ENCODE peak calls at places on chromosome 14, in seven cellular contexts. S is stomach; R is lower lobe of right lung; A is mammary epithelial cell; B is CD4-positive, alpha-beta memory T cell; O is left lung; E is psoas muscle. T is an unnamed sample. For H3K4me1, the result is how much of the 10 kb centered on the place peaks cover.

GRCh38 chr14:101072945-101073597 is 169.5 kb upstream of the RTL1 start:
- DNase-seq in S (peak), O (peak), A (peak), R (no peak), B (no peak), E (no peak), T (peak)

GRCh38 chr14:54709444-54709843 is 142.5 kb downstream of the SAMD4A start:
- DNase-seq in A (no peak), R (no peak), S (no peak), E (no peak), O (no peak), B (no peak), T (no peak)

GRCh38 chr14:104559769-104560585 is 19.6 kb upstream of the C14orf180 start:
- DNase-seq in R (no peak), A (no peak), O (peak), S (no peak), E (peak), B (no peak), T (no peak)

GRCh38 chr14:30283822-30284446 is 275.0 kb upstream of the G2E3 start:
- DNase-seq in E (no peak), A (peak), O (no peak), B (no peak), R (no peak), S (no peak), T (peak)

GRCh38 chr14:20332946-20333782 is at the start of gene CCNB1IP1:
- DNase-seq in A (peak), B (peak), R (no peak), E (peak), O (no peak), S (peak), T (peak)

GRCh38 chr14:103155013-103155412 is 31.8 kb downstream of the TNFAIP2 start:
- DNase-seq in B (no peak), O (peak), E (peak), A (peak), S (peak), R (peak), T (peak)

GRCh38 chr14:44657688-44658388 is 150.8 kb upstream of the FSCB start:
- DNase-seq in R (no peak), S (no peak), E (no peak), O (no peak), A (peak), B (no peak), T (no peak)

GRCh38 chr14:61188196-61188595 is 92.9 kb downstream of the TMEM30B start:
- DNase-seq in S (no peak), E (peak), A (no peak), B (no peak), R (peak), O (peak), T (peak)

GRCh38 chr14:100582496-100583165 is 4.6 kb downstream of the BEGAIN start:
- DNase-seq in R (peak), S (no peak), A (no peak), B (no peak), E (peak), O (peak), T (no peak)

GRCh38 chr14:58832010-58832409 is 194.2 kb downstream of the DACT1 start:
- DNase-seq in S (no peak), B (no peak), A (peak), R (no peak), O (no peak), E (no peak), T (no peak)

GRCh38 chr14:24816011-24816928 is 182.3 kb upstream of the GZMB start:
- DNase-seq in S (peak), B (no peak), R (no peak), O (no peak), A (peak), E (no peak), T (peak)

GRCh38 chr14:39680777-39681176 is 248.5 kb upstream of the FBXO33 start:
- DNase-seq in R (no peak), B (no peak), A (no peak), O (no peak), S (no peak), E (no peak), T (no peak)

GRCh38 chr14:30553311-30553989 is 5.5 kb upstream of the G2E3 start:
- DNase-seq in S (no peak), A (peak), B (no peak), E (no peak), O (no peak), R (no peak), T (no peak)

GRCh38 chr14:77989441-77989891 is 180.7 kb upstream of the NRXN3 start:
- DNase-seq in S (no peak), O (no peak), B (no peak), A (no peak), R (no peak), E (no peak), T (no peak)

GRCh38 chr14:65500075-65500474 is 87.5 kb downstream of the FUT8 start:
- DNase-seq in R (no peak), O (no peak), S (no peak), B (no peak), A (no peak), E (no peak), T (no peak)

GRCh38 chr14:77322951-77323350 is 2.1 kb downstream of the GSTZ1 start:
- DNase-seq in A (no peak), O (no peak), B (no peak), E (no peak), S (no peak), R (no peak), T (no peak)

GRCh38 chr14:61654026-61654425 is 41.3 kb upstream of the HIF1A start:
- DNase-seq in S (no peak), R (no peak), A (no peak), E (no peak), O (no peak), B (no peak), T (no peak)

GRCh38 chr14:35385042-35385839 is 19.3 kb downstream of the NFKBIA start:
- DNase-seq in S (peak), R (no peak), O (no peak), B (no peak), E (peak), A (peak), T (peak)

GRCh38 chr14:56905282-56905681 is 95.0 kb upstream of the OTX2 start:
- DNase-seq in E (no peak), B (no peak), R (no peak), O (no peak), A (no peak), S (no peak), T (no peak)

GRCh38 chr14:92589213-92589852 is 75.8 kb downstream of the RIN3 start:
- DNase-seq in B (no peak), S (no peak), A (no peak), R (no peak), O (no peak), E (no peak), T (no peak)

GRCh38 chr14:99273025-99273723 is 1.2 kb upstream of the BCL11B start:
- DNase-seq in E (no peak), B (peak), S (peak), A (peak), R (no peak), O (no peak), T (peak)

GRCh38 chr14:91244501-91244901 is at the start of gene GPR68:
- DNase-seq in S (peak), B (peak), O (peak), E (no peak), R (no peak), A (no peak), T (no peak)

GRCh38 chr14:91245029-91245428 is 525 bp upstream of the GPR68 start:
- DNase-seq in S (no peak), O (no peak), A (no peak), R (no peak), B (peak), E (no peak), T (no peak)

GRCh38 chr14:91242635-91243034 is 1.9 kb downstream of the GPR68 start:
- DNase-seq in O (no peak), E (no peak), R (no peak), B (no peak), S (no peak), A (no peak), T (no peak)

GRCh38 chr14:91243098-91243483 is 1.4 kb downstream of the GPR68 start:
- DNase-seq in S (no peak), A (no peak), O (no peak), B (no peak), E (no peak), R (no peak), T (no peak)

DNA sequence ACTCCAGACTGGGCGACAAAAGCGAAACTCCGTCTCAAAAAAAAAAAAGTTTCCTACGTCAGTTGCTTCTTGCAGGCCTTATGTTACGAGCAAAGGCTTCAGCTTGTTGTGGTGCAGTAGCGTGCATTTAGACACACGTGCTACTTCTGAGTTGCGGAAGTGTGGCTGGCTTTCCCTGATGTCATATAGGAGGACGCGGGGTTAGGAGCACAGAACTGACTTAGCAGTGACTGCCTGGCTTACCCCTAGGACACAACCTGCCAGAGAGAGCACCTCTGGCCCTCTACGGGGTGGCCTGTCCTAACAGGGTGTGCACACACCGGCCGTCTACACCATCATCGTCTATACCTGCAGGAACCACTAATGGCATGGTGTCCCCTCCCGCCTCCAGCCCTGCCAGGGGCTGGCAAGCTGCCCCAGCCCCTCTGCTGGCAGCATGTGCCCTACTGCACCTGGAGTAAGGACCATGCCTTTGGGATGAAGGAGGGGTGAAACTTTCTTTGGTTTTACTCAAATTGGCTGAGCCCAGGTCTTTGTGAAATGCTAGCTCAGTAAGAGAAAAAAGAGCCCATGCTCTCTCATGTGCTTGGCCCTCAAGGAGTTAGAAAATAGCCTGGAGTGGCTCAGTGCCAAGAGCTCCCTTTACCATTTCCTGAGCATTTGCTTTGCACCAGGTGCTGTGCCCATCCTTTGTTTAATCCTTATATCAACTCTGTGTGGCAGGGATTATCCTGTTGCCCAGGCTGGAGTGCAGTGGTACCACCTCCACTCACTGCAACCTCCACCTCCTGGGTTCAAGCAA is 1.7 kb upstream of the GPR68 start:
- DNase-seq in E (no peak), O (no peak), R (peak), A (no peak), B (peak), S (no peak), T (no peak)
- H3K4me1 ChIP-seq in E (under half), O (under half), R (half or more), A (under half), B (half or more), S (half or more), T (under half)

DNA sequence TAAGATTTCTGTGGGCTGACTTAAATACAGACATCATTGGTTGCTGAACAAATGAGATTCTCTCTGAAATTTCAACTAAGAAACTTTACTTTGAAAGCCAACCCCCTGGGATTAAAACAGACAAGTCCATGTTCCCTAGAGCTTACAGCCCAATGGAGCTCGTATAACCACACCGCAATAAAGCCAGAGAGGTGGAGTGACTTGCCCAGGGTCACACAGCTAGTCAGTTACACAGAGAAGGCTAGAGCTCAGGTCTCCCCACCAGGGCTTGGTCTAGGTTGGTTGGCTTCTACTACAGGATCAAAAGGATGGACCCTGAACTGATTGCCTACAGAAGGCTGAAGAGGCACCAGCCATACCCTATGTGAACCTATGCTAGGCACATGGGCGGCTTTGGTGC is 8.9 kb upstream of the LTBP2 start:
- DNase-seq in S (no peak), A (no peak), O (peak), B (no peak), E (no peak), R (no peak), T (no peak)
- H3K27ac ChIP-seq in S (no peak), A (peak), O (no peak), B (no peak), E (peak), R (no peak), T (no peak)

DNA sequence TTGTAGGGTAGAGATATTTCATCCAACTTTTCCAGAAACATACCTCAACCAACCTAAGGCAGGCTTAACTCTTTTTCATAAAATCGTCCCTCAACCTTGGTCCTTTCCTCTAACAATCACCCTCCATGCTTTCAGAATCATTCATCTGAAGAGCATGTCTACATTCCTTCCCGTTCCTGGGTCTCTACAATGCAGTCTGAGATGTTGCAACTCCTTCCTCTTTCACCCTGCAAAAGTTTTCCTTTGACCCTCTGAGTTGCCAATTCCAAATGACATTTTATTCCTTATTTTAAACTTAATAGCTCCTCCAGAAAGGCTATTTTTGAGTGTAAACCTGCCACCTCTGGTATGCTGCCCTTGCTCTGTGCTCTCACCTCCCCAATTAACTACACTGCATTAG is 16.7 kb downstream of the SLC7A7 start:
- DNase-seq in O (no peak), B (no peak), R (no peak), A (no peak), S (no peak), E (no peak), T (no peak)
- H3K4me1 ChIP-seq in O (under half), B (under half), R (under half), A (under half), S (under half), E (under half), T (under half)

GRCh38 chr14:105865266-105865903 is 339.0 kb downstream of the TMEM121 start:
- DNase-seq in O (peak), S (peak), A (no peak), E (no peak), B (no peak), R (no peak), T (peak)
- H3K27ac ChIP-seq in O (no peak), S (no peak), A (no peak), E (no peak), B (no peak), R (no peak), T (no peak)

DNA sequence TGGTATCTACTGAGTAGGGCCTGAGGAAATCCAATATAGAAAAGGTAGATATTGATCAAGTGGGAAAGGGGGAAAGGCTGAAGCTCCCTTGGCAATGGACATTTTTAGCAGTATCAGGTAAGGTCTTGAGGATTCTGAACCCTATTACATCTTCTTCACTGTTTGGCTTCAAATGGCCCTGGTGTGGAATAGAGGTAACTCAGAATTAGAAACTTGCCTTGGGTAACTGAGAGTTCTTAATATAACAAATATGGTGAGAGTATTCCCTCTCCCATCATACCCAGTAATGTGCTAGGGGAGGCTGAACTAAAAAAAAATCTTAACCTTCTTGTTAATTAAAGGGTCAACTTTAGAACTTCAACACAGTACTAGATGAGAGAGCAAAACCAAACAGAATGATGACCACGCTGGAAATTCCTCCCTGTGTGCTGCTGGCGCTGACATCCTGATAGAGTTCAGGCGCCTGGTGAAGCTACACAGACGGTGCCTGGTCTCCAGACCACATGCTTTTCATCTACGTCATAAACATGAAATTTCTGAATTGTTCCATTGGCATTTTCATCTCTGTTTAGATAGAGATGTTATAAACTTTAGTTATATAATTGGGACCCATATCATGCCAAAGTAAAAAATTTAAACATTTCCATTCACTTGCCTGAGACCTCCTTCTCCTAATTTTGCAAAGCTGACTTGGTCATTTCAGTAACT is 128.3 kb downstream of the AKAP6 start:
- DNase-seq in S (no peak), O (no peak), E (no peak), A (no peak), B (no peak), R (no peak), T (no peak)
- H3K4me1 ChIP-seq in S (under half), O (under half), E (under half), A (under half), B (under half), R (under half), T (under half)

GRCh38 chr14:37586783-37587428 is 8.1 kb downstream of the FOXA1 start:
- DNase-seq in E (no peak), R (no peak), A (no peak), O (no peak), B (no peak), S (no peak), T (no peak)
- H3K27ac ChIP-seq in E (no peak), R (peak), A (no peak), O (peak), B (no peak), S (peak), T (no peak)

DNA sequence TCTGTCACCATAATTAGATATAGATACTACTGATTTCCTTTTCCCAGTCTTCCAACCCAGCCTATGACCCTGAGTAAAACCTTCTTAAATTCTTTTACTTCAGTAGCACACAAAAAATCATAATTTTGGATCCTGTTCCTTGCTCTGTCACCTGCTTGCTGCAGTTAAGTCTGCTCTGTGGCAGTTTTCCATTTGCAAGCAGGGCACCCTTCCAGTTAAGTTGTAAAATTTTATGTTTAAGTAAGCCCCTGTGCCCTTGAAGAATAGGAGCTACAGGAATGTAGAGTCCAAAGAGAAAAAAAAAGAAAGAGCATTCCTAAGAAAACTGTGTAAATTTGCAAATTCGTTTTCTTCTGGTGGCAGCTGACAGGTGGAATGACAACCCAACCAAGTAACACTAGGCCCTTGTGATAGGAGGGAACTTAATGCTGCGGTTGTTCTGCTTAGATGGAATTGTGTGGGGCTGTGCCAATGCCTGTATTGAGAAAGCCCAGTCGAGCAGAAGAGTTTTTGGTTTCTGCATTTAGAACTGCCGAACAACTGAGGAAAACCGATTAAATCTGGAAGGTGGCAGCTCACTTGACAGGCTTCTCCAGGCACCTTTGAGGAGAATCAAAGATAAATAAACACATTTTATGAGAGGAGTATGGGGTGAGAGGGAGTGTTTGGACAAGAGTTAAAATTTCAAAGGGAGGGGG is 279.9 kb downstream of the RAD51B start:
- DNase-seq in E (no peak), R (no peak), S (no peak), B (no peak), O (no peak), A (no peak), T (no peak)
- H3K4me1 ChIP-seq in E (under half), R (under half), S (under half), B (under half), O (under half), A (under half), T (under half)